ENCODE peak calls at places on chromosomes 3 and 15, in five cellular contexts. Q is left ventricle myocardium inferior; E is CD4-positive, CD25-positive, alpha-beta regulatory T cell; S is breast epithelium; X is psoas muscle. Z is an unnamed sample.

GRCh38 chr3:178381971-178382370 is 154.3 kb upstream of the KCNMB2 start:
- DNase-seq in X (no peak), Q (no peak), S (no peak), E (no peak), Z (no peak)

GRCh38 chr3:44659015-44659414 is 10.5 kb downstream of the ZNF35 start:
- DNase-seq in Q (no peak), X (no peak), S (no peak), E (no peak), Z (no peak)

GRCh38 chr3:123880998-123881561 is 3.1 kb downstream of the MYLK start:
- DNase-seq in S (no peak), X (no peak), E (no peak), Q (no peak), Z (no peak)

GRCh38 chr3:81728766-81729544 is 32.5 kb downstream of the GBE1 start:
- DNase-seq in Q (no peak), S (no peak), X (no peak), E (no peak), Z (no peak)

GRCh38 chr3:133289322-133289721 is 110.5 kb upstream of the BFSP2 start:
- DNase-seq in X (no peak), E (no peak), S (no peak), Q (no peak), Z (no peak)

GRCh38 chr3:171791695-171792082 is 18.6 kb downstream of the PLD1 start:
- DNase-seq in X (no peak), S (no peak), Q (no peak), E (no peak), Z (no peak)

GRCh38 chr3:58341376-58341775 is 8.7 kb downstream of the PXK start:
- DNase-seq in X (no peak), S (no peak), Q (no peak), E (no peak), Z (no peak)

GRCh38 chr3:182490601-182491485 is 302.5 kb upstream of the ATP11B start:
- DNase-seq in S (no peak), X (no peak), Q (no peak), E (no peak), Z (no peak)

GRCh38 chr3:197428117-197428761 is 127.5 kb downstream of the BDH1 start:
- DNase-seq in E (no peak), S (no peak), X (no peak), Q (peak; percentile 50), Z (no peak)

GRCh38 chr3:99562990-99563607 is 75.3 kb upstream of the COL8A1 start:
- DNase-seq in X (no peak), E (no peak), S (no peak), Q (no peak), Z (no peak)

GRCh38 chr3:53346514-53346913 is 829 bp downstream of the DCP1A start:
- DNase-seq in S (no peak), X (no peak), E (no peak), Q (no peak), Z (no peak)

GRCh38 chr3:39180183-39180545 is 12.2 kb downstream of the XIRP1 start:
- DNase-seq in X (no peak), S (no peak), E (peak; percentile 13), Q (no peak), Z (no peak)

GRCh38 chr15:86164222-86164898 is 84.7 kb downstream of the AGBL1 start:
- DNase-seq in Q (no peak), E (no peak), X (peak; percentile 66), S (no peak), Z (no peak)

GRCh38 chr15:76460871-76461270 is 124.3 kb downstream of the ISL2 start:
- DNase-seq in S (no peak), Q (no peak), X (no peak), E (no peak), Z (no peak)

GRCh38 chr3:132232231-132232792 is 84.9 kb upstream of the ACP3 start:
- DNase-seq in E (no peak), Q (no peak), S (no peak), X (no peak), Z (no peak)

GRCh38 chr15:80679167-80679804 is 15.8 kb upstream of the ABHD17C start:
- DNase-seq in E (no peak), X (no peak), S (peak; percentile 27), Q (no peak), Z (no peak)

GRCh38 chr3:3998140-3998977 is 199.1 kb downstream of the LRRN1 start:
- DNase-seq in S (no peak), Q (no peak), E (no peak), X (no peak), Z (no peak)

DNA sequence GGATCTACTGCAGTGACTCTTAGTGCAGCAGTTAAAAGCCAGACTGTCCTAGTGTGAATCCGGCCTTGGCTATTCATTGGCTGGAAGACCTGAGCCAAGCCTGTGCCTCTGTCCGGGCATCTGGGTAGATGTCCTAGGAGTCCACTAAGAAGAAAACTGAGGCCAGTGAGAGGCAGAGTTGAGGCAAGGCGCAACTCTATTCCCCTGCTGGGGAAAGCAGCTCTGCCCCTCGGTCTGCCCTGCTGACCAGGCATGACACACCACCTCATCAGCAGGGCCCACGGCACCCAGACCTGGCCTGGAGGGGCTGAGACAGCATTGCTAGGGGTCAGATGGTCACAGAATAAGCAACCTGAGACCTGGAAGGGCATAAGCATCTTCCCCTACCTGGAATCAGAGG is 46.7 kb upstream of the ABHD2 start:
- DNase-seq in S (no peak), X (no peak), Q (no peak), E (no peak), Z (no peak)
- H3K4me3 ChIP-seq in S (no peak overlapping the region), X (peak overlapping the region; percentile 20), Q (no peak overlapping the region), E (no peak overlapping the region), Z (peak overlapping the region; percentile 64)

GRCh38 chr15:75356539-75356938 is 9.7 kb downstream of the NEIL1 start:
- DNase-seq in E (no peak), S (no peak), X (no peak), Q (no peak), Z (no peak)
- H3K4me3 ChIP-seq in E (no peak overlapping the region), S (no peak overlapping the region), X (no peak overlapping the region), Q (no peak overlapping the region), Z (no peak overlapping the region)

GRCh38 chr15:64699767-64700388 is 75.5 kb downstream of the RBPMS2 start:
- DNase-seq in Q (peak; percentile 42), X (peak; percentile 66), S (no peak), E (no peak), Z (no peak)
- H3K4me3 ChIP-seq in Q (peak overlapping the region; percentile 96), X (peak overlapping the region; percentile 85), S (peak overlapping the region; percentile 85), E (no peak overlapping the region), Z (peak overlapping the region; percentile 92)

GRCh38 chr3:30498587-30498967 is 107.8 kb upstream of the TGFBR2 start:
- DNase-seq in E (no peak), X (no peak), Q (no peak), S (no peak), Z (no peak)

GRCh38 chr3:30493912-30494311 is 112.5 kb upstream of the TGFBR2 start:
- DNase-seq in E (no peak), S (no peak), X (peak; percentile 43), Q (no peak), Z (no peak)

GRCh38 chr3:30495172-30496124 is 111.0 kb upstream of the TGFBR2 start:
- DNase-seq in S (no peak), E (no peak), Q (no peak), X (no peak), Z (no peak)

GRCh38 chr3:30492581-30493192 is 113.7 kb upstream of the TGFBR2 start:
- DNase-seq in E (no peak), S (no peak), Q (no peak), X (no peak), Z (no peak)

GRCh38 chr3:30496496-30496966 is 109.9 kb upstream of the TGFBR2 start:
- DNase-seq in E (no peak), X (peak; percentile 22), Q (peak; percentile 26), S (no peak), Z (no peak)
- H3K4me3 ChIP-seq in E (no peak overlapping the region), X (no peak overlapping the region), Q (no peak overlapping the region), S (no peak overlapping the region), Z (peak overlapping the region; percentile 27)

GRCh38 chr15:33358303-33358702 is 47.5 kb downstream of the RYR3 start:
- DNase-seq in S (no peak), X (no peak), E (no peak), Q (no peak), Z (no peak)
- H3K4me3 ChIP-seq in S (no peak overlapping the region), X (no peak overlapping the region), E (no peak overlapping the region), Q (no peak overlapping the region), Z (no peak overlapping the region)

DNA sequence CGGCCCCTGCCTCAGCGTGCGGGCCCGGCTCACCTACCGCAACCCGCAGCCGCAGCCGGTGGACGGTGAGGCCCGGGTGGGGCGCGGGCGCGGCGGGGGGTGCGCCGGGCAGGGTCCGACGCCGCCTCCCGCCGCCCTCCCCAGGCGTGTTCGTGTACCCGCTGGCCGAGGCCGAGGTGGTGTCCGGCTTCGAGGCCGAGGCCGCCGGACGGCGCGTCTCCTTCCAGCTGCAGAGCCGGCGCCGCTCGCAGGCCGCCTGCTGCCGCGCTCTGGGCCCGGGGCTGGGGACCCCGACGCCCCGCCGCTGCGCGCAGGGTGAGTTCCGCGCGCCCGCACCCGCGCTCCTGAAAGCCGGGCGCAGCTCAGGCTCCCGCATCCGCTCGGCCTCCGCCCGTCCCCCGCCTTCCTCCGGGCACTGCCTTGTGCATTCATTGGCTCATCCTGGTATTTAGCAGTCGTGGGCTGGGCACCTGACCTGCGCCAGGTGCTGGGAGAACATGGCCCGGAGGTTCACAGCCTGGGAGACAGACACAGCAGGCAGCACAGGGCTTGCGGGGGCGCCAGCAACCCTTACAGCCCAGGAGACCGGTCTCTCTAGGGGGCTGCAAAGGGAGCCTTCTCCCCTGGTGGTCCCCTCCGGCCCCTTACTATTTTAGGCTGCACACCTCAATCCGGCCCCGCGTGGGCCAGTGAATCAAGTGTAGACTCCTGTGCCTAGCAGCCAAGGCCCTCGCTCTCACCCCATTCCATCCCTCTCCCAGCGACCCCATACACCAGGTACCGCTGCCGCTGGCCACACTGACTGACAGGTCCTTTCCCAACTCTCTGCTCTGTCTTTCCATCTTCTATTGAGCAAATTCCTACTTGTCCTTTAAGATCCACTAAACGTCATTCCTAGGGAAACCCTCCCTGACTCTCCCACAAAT is 1.5 kb downstream of the VWA5B2 start:
- DNase-seq in X (no peak), S (peak; percentile 46), E (no peak), Q (no peak), Z (no peak)
- H3K4me3 ChIP-seq in X (peak overlapping the region; percentile 59), S (peak overlapping the region; percentile 68), E (no peak overlapping the region), Q (peak overlapping the region; percentile 68), Z (peak overlapping the region; percentile 76)

Z was measured in thoracic aorta.